ENCODE peak calls at places on chromosomes 6 and 20, in eight cellular contexts. P, C, Z, S, A, O, X and L are unnamed samples.

GRCh38 chr20:58645277-58645968 is 5.7 kb upstream of the STX16 start:
- DNase-seq in P (no peak), C (no peak), Z (no peak), S (no peak), A (no peak), O (peak), X (no peak), L (no peak)

GRCh38 chr20:10629946-10630345 is 43.9 kb downstream of the JAG1 start:
- DNase-seq in P (no peak), C (no peak), Z (no peak), S (peak), A (no peak), O (no peak), X (no peak), L (no peak)

GRCh38 chr20:15654208-15654649 is 919.0 kb downstream of the KIF16B start:
- DNase-seq in P (no peak), C (peak), Z (no peak), S (peak), A (no peak), O (no peak), X (no peak), L (peak)

GRCh38 chr6:127366281-127367022 is 23.0 kb upstream of the ECHDC1 start:
- DNase-seq in P (no peak), C (peak), Z (no peak), S (peak), A (no peak), O (peak), X (no peak), L (no peak)

GRCh38 chr6:87407896-87408720 is at the start of gene CFAP206:
- DNase-seq in P (peak), C (peak), Z (peak), S (peak), A (peak), O (peak), X (peak), L (peak)

GRCh38 chr20:9031951-9032350 is 36.9 kb upstream of the PLCB4 start:
- DNase-seq in P (no peak), C (no peak), Z (no peak), S (no peak), A (no peak), O (no peak), X (no peak), L (no peak)

GRCh38 chr6:41596807-41597206 is 41.5 kb upstream of the MDFI start:
- DNase-seq in P (no peak), C (no peak), Z (no peak), S (no peak), A (no peak), O (no peak), X (no peak), L (no peak)

GRCh38 chr6:147586044-147586443 is 77.6 kb downstream of the SAMD5 start:
- DNase-seq in P (no peak), C (no peak), Z (no peak), S (no peak), A (no peak), O (peak), X (no peak), L (no peak)

GRCh38 chr6:137881522-137881886 is 14.4 kb downstream of the TNFAIP3 start:
- DNase-seq in P (no peak), C (no peak), Z (no peak), S (no peak), A (no peak), O (no peak), X (no peak), L (no peak)

GRCh38 chr6:90295854-90296345 is 743 bp downstream of the BACH2 start:
- DNase-seq in P (peak), C (peak), Z (peak), S (peak), A (peak), O (peak), X (peak), L (peak)

GRCh38 chr6:25042599-25042936 is 106.8 kb upstream of the RIPOR2 start:
- DNase-seq in P (no peak), C (no peak), Z (no peak), S (no peak), A (no peak), O (no peak), X (no peak), L (peak)

GRCh38 chr6:106509420-106510089 is 119.7 kb downstream of the RTN4IP1 start:
- DNase-seq in P (peak), C (no peak), Z (no peak), S (peak), A (no peak), O (no peak), X (no peak), L (peak)

GRCh38 chr6:108903796-108904195 is 55.6 kb downstream of the ARMC2 start:
- DNase-seq in P (no peak), C (no peak), Z (no peak), S (no peak), A (no peak), O (no peak), X (no peak), L (no peak)

GRCh38 chr6:121794630-121795029 is 359.2 kb downstream of the GJA1 start:
- DNase-seq in P (peak), C (no peak), Z (no peak), S (no peak), A (no peak), O (no peak), X (no peak), L (no peak)

GRCh38 chr6:106746660-106747059 is 117.3 kb downstream of the QRSL1 start:
- DNase-seq in P (no peak), C (no peak), Z (no peak), S (peak), A (no peak), O (no peak), X (no peak), L (no peak)

GRCh38 chr6:82588859-82589412 is 225.3 kb downstream of the TPBG start:
- DNase-seq in P (no peak), C (no peak), Z (no peak), S (no peak), A (no peak), O (no peak), X (no peak), L (no peak)

GRCh38 chr6:158053377-158054313 is 72.0 kb downstream of the SYNJ2 start:
- DNase-seq in P (no peak), C (no peak), Z (peak), S (no peak), A (no peak), O (peak), X (no peak), L (no peak)

GRCh38 chr6:15132854-15133670 is 112.8 kb upstream of the JARID2 start:
- DNase-seq in P (no peak), C (peak), Z (no peak), S (peak), A (no peak), O (no peak), X (no peak), L (no peak)